ENCODE peak calls at places on chromosomes 7 and 10, in six cellular contexts. One of them, this sample, is unnamed.

GRCh38 chr7:98467570-98468312 is 66.9 kb upstream of the BAIAP2L1 start:
- DNase-seq in K562: peak; percentile 26
- DNase-seq in GM12891: no peak
- DNase-seq in GM12878: no peak
- DNase-seq in HepG2: no peak
- DNase-seq in H1: no peak
- DNase-seq in this sample: no peak

GRCh38 chr10:131996508-131997365 is 15.0 kb upstream of the BNIP3 start:
- DNase-seq in H1: no peak
- DNase-seq in GM12878: no peak
- DNase-seq in K562: no peak
- DNase-seq in HepG2: no peak
- DNase-seq in GM12891: no peak
- DNase-seq in this sample: no peak

GRCh38 chr7:68785036-68785435 is 813.2 kb upstream of the AUTS2 start:
- DNase-seq in K562: no peak
- DNase-seq in H1: no peak
- DNase-seq in HepG2: no peak
- DNase-seq in GM12878: no peak
- DNase-seq in GM12891: no peak
- DNase-seq in this sample: no peak

GRCh38 chr7:88202278-88202677 is 17.6 kb downstream of the SRI start:
- DNase-seq in HepG2: no peak
- DNase-seq in H1: no peak
- DNase-seq in GM12878: no peak
- DNase-seq in K562: no peak
- DNase-seq in GM12891: no peak
- DNase-seq in this sample: no peak

GRCh38 chr10:90887555-90887954 is 15.8 kb downstream of the RPP30 start:
- DNase-seq in K562: no peak
- DNase-seq in GM12891: no peak
- DNase-seq in GM12878: no peak
- DNase-seq in H1: no peak
- DNase-seq in HepG2: no peak
- DNase-seq in this sample: no peak

GRCh38 chr10:8614054-8614565 is 559.6 kb downstream of the GATA3 start:
- DNase-seq in H1: no peak
- DNase-seq in GM12891: no peak
- DNase-seq in HepG2: no peak
- DNase-seq in K562: no peak
- DNase-seq in GM12878: no peak
- DNase-seq in this sample: no peak

GRCh38 chr10:102413806-102414561 is 4.6 kb downstream of the PSD start:
- DNase-seq in K562: no peak
- DNase-seq in GM12891: no peak
- DNase-seq in GM12878: no peak
- DNase-seq in H1: no peak
- DNase-seq in HepG2: no peak
- DNase-seq in this sample: no peak

GRCh38 chr7:36391436-36392198 is 2.0 kb downstream of the ANLN start:
- DNase-seq in K562: peak; percentile 57
- DNase-seq in GM12891: peak; percentile 5
- DNase-seq in H1: no peak
- DNase-seq in HepG2: no peak
- DNase-seq in GM12878: peak; percentile 27
- DNase-seq in this sample: peak; percentile 12

GRCh38 chr7:24216576-24217116 is 67.3 kb upstream of the NPY start:
- DNase-seq in GM12878: no peak
- DNase-seq in K562: no peak
- DNase-seq in HepG2: no peak
- DNase-seq in GM12891: no peak
- DNase-seq in H1: no peak
- DNase-seq in this sample: no peak

GRCh38 chr7:1536768-1537630 is 6.5 kb downstream of the MAFK start:
- DNase-seq in GM12891: no peak
- DNase-seq in HepG2: peak; percentile 93
- DNase-seq in GM12878: no peak
- DNase-seq in K562: peak; percentile 74
- DNase-seq in H1: no peak
- DNase-seq in this sample: no peak

GRCh38 chr7:36820527-36821170 is 96.4 kb upstream of the AOAH start:
- DNase-seq in GM12891: no peak
- DNase-seq in K562: no peak
- DNase-seq in GM12878: no peak
- DNase-seq in H1: no peak
- DNase-seq in HepG2: no peak
- DNase-seq in this sample: no peak

GRCh38 chr7:141012044-141012685 is 2.6 kb downstream of the MRPS33 start:
- DNase-seq in HepG2: peak; percentile 70
- DNase-seq in H1: no peak
- DNase-seq in K562: peak; percentile 78
- DNase-seq in GM12878: peak; percentile 62
- DNase-seq in GM12891: peak; percentile 20
- DNase-seq in this sample: peak; percentile 15

GRCh38 chr10:481636-482035 is 207.8 kb downstream of the DIP2C start:
- DNase-seq in HepG2: no peak
- DNase-seq in GM12891: no peak
- DNase-seq in GM12878: no peak
- DNase-seq in K562: no peak
- DNase-seq in H1: no peak
- DNase-seq in this sample: no peak

GRCh38 chr7:55521543-55522267 is 50.6 kb downstream of the VOPP1 start:
- DNase-seq in GM12891: no peak
- DNase-seq in H1: no peak
- DNase-seq in K562: no peak
- DNase-seq in HepG2: no peak
- DNase-seq in GM12878: no peak
- DNase-seq in this sample: no peak

GRCh38 chr7:24255139-24255538 is 28.9 kb upstream of the NPY start:
- DNase-seq in GM12891: no peak
- DNase-seq in GM12878: no peak
- DNase-seq in K562: no peak
- DNase-seq in H1: no peak
- DNase-seq in HepG2: no peak
- DNase-seq in this sample: no peak

GRCh38 chr10:98790817-98791216 is 344.1 kb upstream of the HPS1 start:
- DNase-seq in H1: no peak
- DNase-seq in HepG2: no peak
- DNase-seq in K562: peak; percentile 43
- DNase-seq in GM12891: peak; percentile 2
- DNase-seq in GM12878: no peak
- DNase-seq in this sample: no peak

GRCh38 chr10:109978481-109978880 is 29.3 kb upstream of the ADD3 start:
- DNase-seq in GM12891: no peak
- DNase-seq in K562: peak; percentile 74
- DNase-seq in H1: no peak
- DNase-seq in HepG2: peak; percentile 29
- DNase-seq in GM12878: no peak
- DNase-seq in this sample: no peak

GRCh38 chr10:51300617-51301350 is 226.5 kb downstream of the PRKG1 start:
- DNase-seq in H1: no peak
- DNase-seq in GM12878: no peak
- DNase-seq in K562: no peak
- DNase-seq in GM12891: no peak
- DNase-seq in HepG2: no peak
- DNase-seq in this sample: no peak

GRCh38 chr10:120436431-120437142 is 20.4 kb upstream of the PLPP4 start:
- DNase-seq in K562: no peak
- DNase-seq in H1: no peak
- DNase-seq in HepG2: no peak
- DNase-seq in GM12878: no peak
- DNase-seq in GM12891: no peak
- DNase-seq in this sample: no peak

GRCh38 chr10:60606343-60607080 is 171.8 kb upstream of the CDK1 start:
- DNase-seq in HepG2: no peak
- DNase-seq in GM12891: no peak
- DNase-seq in GM12878: no peak
- DNase-seq in H1: no peak
- DNase-seq in K562: no peak
- DNase-seq in this sample: no peak

GRCh38 chr7:26688388-26688787 is 176.0 kb downstream of the SKAP2 start:
- DNase-seq in K562: no peak
- DNase-seq in GM12891: no peak
- DNase-seq in HepG2: peak; percentile 96
- DNase-seq in GM12878: no peak
- DNase-seq in H1: no peak
- DNase-seq in this sample: no peak

GRCh38 chr10:71314028-71314693 is 4.9 kb upstream of the SLC29A3 start:
- DNase-seq in GM12878: no peak
- DNase-seq in GM12891: peak; percentile 61
- DNase-seq in K562: peak; percentile 79
- DNase-seq in HepG2: no peak
- DNase-seq in H1: peak; percentile 9
- DNase-seq in this sample: peak; percentile 53

GRCh38 chr10:113520606-113521481 is 32.0 kb upstream of the HABP2 start:
- DNase-seq in HepG2: peak; percentile 41
- DNase-seq in H1: no peak
- DNase-seq in GM12878: no peak
- DNase-seq in GM12891: peak; percentile 50
- DNase-seq in K562: peak; percentile 55
- DNase-seq in this sample: peak; percentile 33

GRCh38 chr10:129937351-129937751 is 26.7 kb downstream of the EBF3 start:
- DNase-seq in H1: no peak
- DNase-seq in GM12878: no peak
- DNase-seq in K562: no peak
- DNase-seq in HepG2: no peak
- DNase-seq in GM12891: no peak
- DNase-seq in this sample: no peak

GRCh38 chr10:101123085-101123814 is 7.8 kb upstream of the TLX1 start:
- DNase-seq in H1: no peak
- DNase-seq in GM12891: no peak
- DNase-seq in GM12878: no peak
- DNase-seq in K562: no peak
- DNase-seq in HepG2: no peak
- DNase-seq in this sample: no peak

GRCh38 chr10:69096045-69096444 is 8.1 kb downstream of the SRGN start:
- DNase-seq in K562: no peak
- DNase-seq in GM12878: no peak
- DNase-seq in H1: no peak
- DNase-seq in GM12891: no peak
- DNase-seq in HepG2: no peak
- DNase-seq in this sample: no peak

DNA sequence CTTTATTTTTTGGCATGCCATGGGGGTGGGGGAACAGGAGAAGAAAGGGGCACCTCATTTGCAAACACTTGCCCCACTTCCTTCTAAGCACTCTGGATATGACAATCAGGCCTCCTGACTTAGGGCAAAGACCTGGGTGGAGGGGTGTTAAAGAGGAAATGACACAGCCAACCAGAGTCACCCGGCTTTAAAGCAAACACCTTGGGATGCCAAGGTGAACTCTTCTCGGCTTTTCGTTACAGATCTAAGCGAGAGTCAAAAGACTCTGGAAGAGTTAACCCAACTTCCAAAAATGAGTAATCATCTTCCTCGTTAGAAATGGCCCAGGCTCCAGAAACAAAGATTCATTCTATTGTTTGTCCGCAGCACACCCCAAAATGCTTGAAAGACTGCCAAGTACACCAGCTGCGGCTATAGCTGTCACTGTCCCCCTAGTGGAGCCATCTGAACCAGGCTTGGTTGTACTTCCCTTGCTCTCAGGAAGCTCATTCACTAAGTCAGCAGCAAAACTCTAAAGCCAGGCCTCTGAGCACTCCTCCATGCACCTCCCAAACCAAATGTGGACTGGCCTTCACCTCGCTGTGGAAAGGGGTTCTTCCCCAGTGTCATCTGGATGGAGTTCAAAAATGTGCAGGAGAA is 24.8 kb downstream of the FAM53B start:
- DNase-seq in H1: no peak
- DNase-seq in K562: peak; percentile 51
- DNase-seq in HepG2: no peak
- DNase-seq in GM12878: peak; percentile 87
- DNase-seq in GM12891: no peak
- DNase-seq in this sample: no peak
- TF ChIP-seq POLR2AphosphoS5 in H1: no peak
- TF ChIP-seq POLR2AphosphoS5 in K562: no peak
- TF ChIP-seq POLR2AphosphoS5 in HepG2: no peak
- TF ChIP-seq POLR2AphosphoS5 in GM12878: peak; percentile 33
- TF ChIP-seq POLR2AphosphoS5 in GM12891: no peak
- TF ChIP-seq POLR2AphosphoS5 in this sample: peak; percentile 13

DNA sequence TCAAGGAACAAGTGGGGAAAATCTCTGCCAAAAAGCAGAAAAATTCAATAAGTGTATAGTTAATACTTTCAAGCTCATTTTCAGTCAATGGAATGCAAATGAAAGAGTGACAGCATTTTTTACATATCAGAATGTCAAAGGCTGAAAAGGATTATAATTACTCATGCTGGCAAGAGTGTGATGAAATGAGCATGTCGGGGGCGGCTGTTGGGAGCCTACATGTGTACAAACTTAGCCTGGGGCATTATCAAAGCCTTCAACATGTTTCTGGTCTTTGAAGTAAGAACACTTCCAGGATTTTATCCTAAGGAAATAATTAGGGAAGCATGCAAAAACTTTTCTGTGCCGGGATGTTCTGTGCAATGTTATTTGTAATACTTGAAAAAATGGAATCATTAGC is 221.7 kb upstream of the LYZL1 start:
- DNase-seq in HepG2: no peak
- DNase-seq in K562: no peak
- DNase-seq in GM12891: no peak
- DNase-seq in H1: no peak
- DNase-seq in GM12878: no peak
- DNase-seq in this sample: no peak
- TF ChIP-seq TAF1 in HepG2: no peak
- TF ChIP-seq TAF1 in K562: no peak
- TF ChIP-seq TAF1 in GM12891: no peak
- TF ChIP-seq TAF1 in H1: no peak
- TF ChIP-seq TAF1 in GM12878: no peak
- TF ChIP-seq TAF1 in this sample: no peak

GRCh38 chr10:3528271-3528670 is 256.7 kb downstream of the KLF6 start:
- DNase-seq in H1: no peak
- DNase-seq in GM12891: no peak
- DNase-seq in K562: no peak
- DNase-seq in HepG2: no peak
- DNase-seq in GM12878: no peak
- DNase-seq in this sample: no peak

GRCh38 chr10:3526721-3527120 is 258.3 kb downstream of the KLF6 start:
- DNase-seq in GM12891: no peak
- DNase-seq in H1: no peak
- DNase-seq in GM12878: no peak
- DNase-seq in HepG2: no peak
- DNase-seq in K562: no peak
- DNase-seq in this sample: no peak

GRCh38 chr10:3528823-3529222 is 256.2 kb downstream of the KLF6 start:
- DNase-seq in H1: no peak
- DNase-seq in GM12891: no peak
- DNase-seq in K562: no peak
- DNase-seq in GM12878: no peak
- DNase-seq in HepG2: no peak
- DNase-seq in this sample: no peak

GRCh38 chr10:3527144-3527543 is 257.9 kb downstream of the KLF6 start:
- DNase-seq in GM12878: no peak
- DNase-seq in GM12891: no peak
- DNase-seq in HepG2: no peak
- DNase-seq in K562: no peak
- DNase-seq in H1: no peak
- DNase-seq in this sample: no peak

GRCh38 chr10:3527869-3528268 is 257.1 kb downstream of the KLF6 start:
- DNase-seq in H1: no peak
- DNase-seq in HepG2: no peak
- DNase-seq in GM12878: no peak
- DNase-seq in K562: no peak
- DNase-seq in GM12891: no peak
- DNase-seq in this sample: no peak
- TF ChIP-seq POLR2A in H1: no peak
- TF ChIP-seq POLR2A in HepG2: no peak
- TF ChIP-seq POLR2A in GM12878: no peak
- TF ChIP-seq POLR2A in K562: no peak
- TF ChIP-seq POLR2A in GM12891: no peak
- TF ChIP-seq POLR2A in this sample: no peak

GRCh38 chr10:103854265-103854686 is 1.1 kb downstream of the SH3PXD2A start:
- DNase-seq in H1: no peak
- DNase-seq in HepG2: peak; percentile 80
- DNase-seq in GM12891: no peak
- DNase-seq in K562: no peak
- DNase-seq in GM12878: no peak
- DNase-seq in this sample: no peak
- TF ChIP-seq POLR2AphosphoS5 in H1: no peak
- TF ChIP-seq POLR2AphosphoS5 in HepG2: peak; percentile 51
- TF ChIP-seq POLR2AphosphoS5 in GM12891: no peak
- TF ChIP-seq POLR2AphosphoS5 in K562: no peak
- TF ChIP-seq POLR2AphosphoS5 in GM12878: no peak
- TF ChIP-seq POLR2AphosphoS5 in this sample: no peak